ENCODE peak calls at places on chromosomes 2 and 18, in five cellular contexts. G is neuronal stem cell, U is amniotic stem cell, D is iPS-NIHi11, Z is tibial nerve. R is an unnamed sample.

GRCh38 chr2:79547568-79547967 is 34.7 kb downstream of the CTNNA2 start:
- DNase-seq in G (no peak), U (no peak), D (no peak), Z (no peak), R (no peak)

GRCh38 chr2:95320986-95321767 is 24.0 kb downstream of the KCNIP3 start:
- DNase-seq in Z (no peak), D (no peak), U (no peak), G (no peak), R (peak)

GRCh38 chr18:70377317-70377799 is 88.5 kb downstream of the SOCS6 start:
- DNase-seq in D (no peak), G (no peak), U (no peak), Z (no peak), R (no peak)

GRCh38 chr2:190283783-190284182 is 35.8 kb downstream of the HIBCH start:
- DNase-seq in G (no peak), D (no peak), Z (no peak), U (no peak), R (no peak)

GRCh38 chr2:232327089-232328037 is 51.2 kb upstream of the ALPP start:
- DNase-seq in G (peak), U (no peak), D (peak), Z (peak), R (peak)

GRCh38 chr2:189024861-189025618 is 50.9 kb downstream of the COL3A1 start:
- DNase-seq in Z (no peak), D (peak), G (no peak), U (no peak), R (no peak)

GRCh38 chr18:75169411-75169810 is 39.5 kb downstream of the PTGR3 start:
- DNase-seq in U (no peak), D (no peak), G (no peak), Z (no peak), R (no peak)

GRCh38 chr18:7233398-7233797 is 2.5 kb downstream of the LRRC30 start:
- DNase-seq in Z (no peak), G (no peak), U (no peak), D (no peak), R (no peak)

GRCh38 chr2:65366595-65367125 is 65.7 kb downstream of the SPRED2 start:
- DNase-seq in Z (no peak), G (no peak), D (peak), U (peak), R (peak)

GRCh38 chr2:43305006-43305405 is 78.6 kb upstream of the ZFP36L2 start:
- DNase-seq in U (no peak), D (no peak), G (no peak), Z (no peak), R (no peak)

GRCh38 chr18:44507729-44508325 is 172.9 kb upstream of the SETBP1 start:
- DNase-seq in Z (no peak), U (no peak), G (no peak), D (no peak), R (no peak)

GRCh38 chr18:22846088-22846683 is 86.9 kb upstream of the RBBP8 start:
- DNase-seq in G (no peak), Z (no peak), U (no peak), D (peak), R (no peak)

GRCh38 chr18:10523544-10523943 is 2.3 kb upstream of the NAPG start:
- DNase-seq in D (no peak), U (no peak), Z (no peak), G (no peak), R (no peak)

GRCh38 chr2:230582851-230583283 is 129.8 kb upstream of the CAB39 start:
- DNase-seq in G (no peak), U (no peak), Z (no peak), D (no peak), R (no peak)